ENCODE peak calls at places on chromosome 17, in five cellular contexts. One of them, this sample, is unnamed.

GRCh38 chr17:73595068-73595865 is 49.0 kb downstream of the SDK2 start:
- DNase-seq in mesendoderm: peak
- DNase-seq in H9: peak
- DNase-seq in neuronal stem cell: no peak
- DNase-seq in H1: no peak
- DNase-seq in this sample: no peak

GRCh38 chr17:55601874-55602364 is 90.7 kb upstream of the SMIM36 start:
- DNase-seq in mesendoderm: peak
- DNase-seq in H1: peak
- DNase-seq in neuronal stem cell: peak
- DNase-seq in H9: peak
- DNase-seq in this sample: peak

GRCh38 chr17:55641559-55642160 is 81.0 kb downstream of the TMEM100 start:
- DNase-seq in H9: peak
- DNase-seq in neuronal stem cell: no peak
- DNase-seq in mesendoderm: peak
- DNase-seq in H1: peak
- DNase-seq in this sample: peak

GRCh38 chr17:82948957-82949356 is 109.1 kb upstream of the ZNF750 start:
- DNase-seq in neuronal stem cell: no peak
- DNase-seq in H9: no peak
- DNase-seq in H1: no peak
- DNase-seq in mesendoderm: no peak
- DNase-seq in this sample: no peak

GRCh38 chr17:81249233-81250040 is 10.3 kb downstream of the NDUFAF8 start:
- DNase-seq in H1: no peak
- DNase-seq in H9: no peak
- DNase-seq in mesendoderm: no peak
- DNase-seq in neuronal stem cell: no peak
- DNase-seq in this sample: no peak

GRCh38 chr17:50280801-50281441 is 6.7 kb downstream of the TMEM92 start:
- DNase-seq in neuronal stem cell: no peak
- DNase-seq in H1: no peak
- DNase-seq in mesendoderm: no peak
- DNase-seq in H9: no peak
- DNase-seq in this sample: no peak

GRCh38 chr17:81388612-81389367 is 6.5 kb upstream of the BAHCC1 start:
- DNase-seq in H1: no peak
- DNase-seq in H9: peak
- DNase-seq in mesendoderm: peak
- DNase-seq in neuronal stem cell: no peak
- DNase-seq in this sample: no peak

GRCh38 chr17:81601525-81602120 is 35.3 kb downstream of the NPLOC4 start:
- DNase-seq in neuronal stem cell: peak
- DNase-seq in H9: peak
- DNase-seq in mesendoderm: peak
- DNase-seq in H1: no peak
- DNase-seq in this sample: peak

GRCh38 chr17:80311216-80311827 is 50.7 kb downstream of the RNF213 start:
- DNase-seq in H9: no peak
- DNase-seq in mesendoderm: no peak
- DNase-seq in H1: no peak
- DNase-seq in neuronal stem cell: no peak
- DNase-seq in this sample: no peak

GRCh38 chr17:79065105-79065670 is 9.4 kb upstream of the ENGASE start:
- DNase-seq in H9: peak
- DNase-seq in H1: no peak
- DNase-seq in mesendoderm: peak
- DNase-seq in neuronal stem cell: no peak
- DNase-seq in this sample: peak

GRCh38 chr17:79305376-79305775 is 230.8 kb downstream of the ENGASE start:
- DNase-seq in mesendoderm: no peak
- DNase-seq in H1: no peak
- DNase-seq in neuronal stem cell: no peak
- DNase-seq in H9: no peak
- DNase-seq in this sample: no peak

GRCh38 chr17:50035930-50036329 is 20.0 kb upstream of the ITGA3 start:
- DNase-seq in neuronal stem cell: no peak
- DNase-seq in H9: no peak
- DNase-seq in H1: no peak
- DNase-seq in mesendoderm: no peak
- DNase-seq in this sample: no peak

GRCh38 chr17:17693253-17693954 is 12.1 kb downstream of the RAI1 start:
- DNase-seq in mesendoderm: peak
- DNase-seq in H1: no peak
- DNase-seq in neuronal stem cell: no peak
- DNase-seq in H9: peak
- DNase-seq in this sample: no peak

GRCh38 chr17:37488009-37488604 is 1.6 kb upstream of the DUSP14 start:
- DNase-seq in neuronal stem cell: no peak
- DNase-seq in mesendoderm: peak
- DNase-seq in H1: no peak
- DNase-seq in H9: no peak
- DNase-seq in this sample: peak
- H2BK5ac ChIP-seq in neuronal stem cell: no peak
- H2BK5ac ChIP-seq in mesendoderm: no peak
- H2BK5ac ChIP-seq in H1: no peak
- H2BK5ac ChIP-seq in H9: no peak
- H2BK5ac ChIP-seq in this sample: no peak

GRCh38 chr17:48555183-48555615 is 10.3 kb upstream of the HOXB2 start:
- DNase-seq in mesendoderm: no peak
- DNase-seq in neuronal stem cell: no peak
- DNase-seq in H1: no peak
- DNase-seq in H9: no peak
- DNase-seq in this sample: no peak

GRCh38 chr17:48555616-48556533 is 11.0 kb upstream of the HOXB2 start:
- DNase-seq in neuronal stem cell: no peak
- DNase-seq in H1: no peak
- DNase-seq in H9: peak
- DNase-seq in mesendoderm: no peak
- DNase-seq in this sample: no peak

GRCh38 chr17:48553837-48554236 is 8.9 kb upstream of the HOXB2 start:
- DNase-seq in neuronal stem cell: no peak
- DNase-seq in mesendoderm: no peak
- DNase-seq in H1: no peak
- DNase-seq in H9: no peak
- DNase-seq in this sample: no peak

GRCh38 chr17:48553190-48553547 is 8.3 kb upstream of the HOXB2 start:
- DNase-seq in neuronal stem cell: no peak
- DNase-seq in H1: no peak
- DNase-seq in mesendoderm: no peak
- DNase-seq in H9: no peak
- DNase-seq in this sample: no peak

GRCh38 chr17:48554412-48555090 is 9.6 kb upstream of the HOXB2 start:
- DNase-seq in mesendoderm: no peak
- DNase-seq in H9: peak
- DNase-seq in neuronal stem cell: no peak
- DNase-seq in H1: no peak
- DNase-seq in this sample: no peak
- H4K8ac ChIP-seq in mesendoderm: no peak
- H4K8ac ChIP-seq in H9: no peak
- H4K8ac ChIP-seq in neuronal stem cell: no peak
- H4K8ac ChIP-seq in H1: no peak
- H4K8ac ChIP-seq in this sample: peak

GRCh38 chr17:29733151-29733550 is 110.4 kb upstream of the CORO6 start:
- DNase-seq in H9: no peak
- DNase-seq in mesendoderm: no peak
- DNase-seq in neuronal stem cell: no peak
- DNase-seq in H1: no peak
- DNase-seq in this sample: no peak
- H3K18ac ChIP-seq in H9: no peak
- H3K18ac ChIP-seq in mesendoderm: no peak
- H3K18ac ChIP-seq in neuronal stem cell: no peak
- H3K18ac ChIP-seq in H1: no peak
- H3K18ac ChIP-seq in this sample: no peak

GRCh38 chr17:15462962-15463361 is 4.5 kb downstream of the CDRT4 start:
- DNase-seq in H9: no peak
- DNase-seq in mesendoderm: no peak
- DNase-seq in H1: no peak
- DNase-seq in neuronal stem cell: no peak
- DNase-seq in this sample: peak
- H2BK5ac ChIP-seq in H9: no peak
- H2BK5ac ChIP-seq in mesendoderm: no peak
- H2BK5ac ChIP-seq in H1: no peak
- H2BK5ac ChIP-seq in neuronal stem cell: no peak
- H2BK5ac ChIP-seq in this sample: no peak

DNA sequence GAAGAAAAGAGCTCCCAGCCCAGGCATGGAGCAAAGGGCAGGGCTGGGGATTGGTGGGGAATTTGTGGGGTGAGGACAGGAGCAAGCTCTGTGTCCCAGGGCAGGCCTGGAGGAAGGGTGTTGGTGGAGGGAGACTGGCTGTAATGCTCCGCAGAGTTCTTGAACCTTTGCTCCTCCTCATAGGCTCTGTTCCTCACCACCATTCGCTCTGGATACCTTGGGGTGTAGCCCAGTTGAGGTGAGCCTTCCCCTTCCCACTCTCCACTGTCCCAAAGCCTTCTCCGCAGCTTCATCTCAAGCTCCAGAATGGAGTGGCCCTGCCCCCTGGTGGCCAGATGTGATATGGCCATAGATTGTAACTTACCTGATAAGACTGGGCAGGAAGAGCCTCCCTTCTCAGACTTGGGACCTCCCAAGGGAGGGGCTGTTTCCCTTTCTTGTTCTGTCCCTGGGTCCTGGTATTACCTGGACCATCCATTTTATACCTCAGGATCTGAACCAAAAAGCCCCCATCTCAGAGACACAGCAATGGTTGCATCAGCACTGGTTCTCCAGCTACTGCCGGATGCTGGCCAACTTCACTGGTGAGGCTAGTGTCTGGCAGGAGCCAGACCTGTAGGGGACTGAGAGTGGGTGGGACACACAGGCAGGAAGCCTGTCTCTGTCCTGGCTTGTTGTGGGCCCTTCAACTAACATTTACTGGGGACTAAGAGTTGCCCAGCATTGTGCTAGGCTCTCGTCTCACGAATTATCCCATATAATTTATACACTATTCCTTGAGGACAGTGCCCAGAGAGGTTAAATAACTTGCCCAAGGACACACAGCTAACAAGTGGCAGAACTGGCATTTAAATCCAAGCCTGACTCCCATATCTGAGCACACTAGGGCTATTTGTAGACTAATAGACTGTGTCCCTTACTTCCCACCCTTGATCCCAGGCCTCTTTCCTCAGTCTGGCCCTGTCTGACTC is 19.1 kb upstream of the STAC2 start:
- DNase-seq in H9: peak
- DNase-seq in mesendoderm: peak
- DNase-seq in neuronal stem cell: peak
- DNase-seq in H1: peak
- DNase-seq in this sample: peak
- H4K8ac ChIP-seq in H9: no peak
- H4K8ac ChIP-seq in mesendoderm: no peak
- H4K8ac ChIP-seq in neuronal stem cell: no peak
- H4K8ac ChIP-seq in H1: no peak
- H4K8ac ChIP-seq in this sample: no peak

GRCh38 chr17:35577826-35578194 is 561 bp downstream of the PEX12 start:
- DNase-seq in neuronal stem cell: no peak
- DNase-seq in mesendoderm: no peak
- DNase-seq in H9: no peak
- DNase-seq in H1: no peak
- DNase-seq in this sample: no peak
- H3K18ac ChIP-seq in neuronal stem cell: no peak
- H3K18ac ChIP-seq in mesendoderm: no peak
- H3K18ac ChIP-seq in H9: no peak
- H3K18ac ChIP-seq in H1: no peak
- H3K18ac ChIP-seq in this sample: peak

GRCh38 chr17:7173687-7174602 is 5.2 kb downstream of the ASGR1 start:
- DNase-seq in mesendoderm: peak
- DNase-seq in H1: peak
- DNase-seq in H9: peak
- DNase-seq in neuronal stem cell: peak
- DNase-seq in this sample: peak
- H2BK5ac ChIP-seq in mesendoderm: no peak
- H2BK5ac ChIP-seq in H1: peak
- H2BK5ac ChIP-seq in H9: no peak
- H2BK5ac ChIP-seq in neuronal stem cell: no peak
- H2BK5ac ChIP-seq in this sample: no peak

DNA sequence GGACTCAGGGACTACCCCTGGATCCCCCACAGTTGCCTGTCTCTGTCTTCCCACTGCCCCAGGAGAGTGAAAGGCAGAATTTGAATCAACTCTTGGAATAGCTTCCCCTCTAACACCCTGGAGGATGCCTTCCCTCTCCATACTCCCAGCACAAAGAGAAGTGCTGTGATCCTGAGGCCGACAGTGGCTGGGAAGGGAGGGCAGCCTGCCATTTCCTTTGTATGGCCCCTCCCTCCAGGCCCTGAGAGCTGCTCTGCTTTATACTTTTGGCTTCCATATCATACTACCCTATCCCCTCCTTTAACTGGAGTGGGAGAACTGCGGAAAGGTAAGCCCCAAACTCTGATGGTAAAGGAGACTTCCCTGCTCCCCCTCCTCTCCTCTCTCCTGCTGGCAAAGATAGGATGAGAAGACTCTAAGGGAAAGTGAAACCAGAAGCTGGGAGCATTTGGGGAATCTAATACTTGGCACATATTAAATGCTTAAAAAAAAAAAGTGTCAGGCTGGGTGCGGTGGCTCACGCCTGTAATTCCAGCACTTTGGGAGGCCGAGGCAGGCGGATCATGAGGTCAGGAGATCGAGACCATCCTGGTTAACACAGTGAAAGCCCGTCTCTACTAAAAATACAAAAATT is 4.1 kb upstream of the MED24 start:
- DNase-seq in H1: no peak
- DNase-seq in mesendoderm: no peak
- DNase-seq in neuronal stem cell: no peak
- DNase-seq in H9: no peak
- DNase-seq in this sample: no peak
- H4K8ac ChIP-seq in H1: no peak
- H4K8ac ChIP-seq in mesendoderm: no peak
- H4K8ac ChIP-seq in neuronal stem cell: no peak
- H4K8ac ChIP-seq in H9: no peak
- H4K8ac ChIP-seq in this sample: no peak

GRCh38 chr17:77325826-77326581 is 185.2 kb downstream of the SEC14L1 start:
- DNase-seq in H9: peak
- DNase-seq in neuronal stem cell: no peak
- DNase-seq in mesendoderm: no peak
- DNase-seq in H1: no peak
- DNase-seq in this sample: no peak

GRCh38 chr17:77326636-77327035 is 185.9 kb downstream of the SEC14L1 start:
- DNase-seq in H1: no peak
- DNase-seq in mesendoderm: no peak
- DNase-seq in neuronal stem cell: no peak
- DNase-seq in H9: peak
- DNase-seq in this sample: no peak

GRCh38 chr17:77324227-77324626 is 183.5 kb downstream of the SEC14L1 start:
- DNase-seq in neuronal stem cell: no peak
- DNase-seq in mesendoderm: no peak
- DNase-seq in H9: peak
- DNase-seq in H1: no peak
- DNase-seq in this sample: no peak

GRCh38 chr17:77327181-77327565 is 186.4 kb downstream of the SEC14L1 start:
- DNase-seq in H1: no peak
- DNase-seq in mesendoderm: no peak
- DNase-seq in H9: no peak
- DNase-seq in neuronal stem cell: no peak
- DNase-seq in this sample: no peak

DNA sequence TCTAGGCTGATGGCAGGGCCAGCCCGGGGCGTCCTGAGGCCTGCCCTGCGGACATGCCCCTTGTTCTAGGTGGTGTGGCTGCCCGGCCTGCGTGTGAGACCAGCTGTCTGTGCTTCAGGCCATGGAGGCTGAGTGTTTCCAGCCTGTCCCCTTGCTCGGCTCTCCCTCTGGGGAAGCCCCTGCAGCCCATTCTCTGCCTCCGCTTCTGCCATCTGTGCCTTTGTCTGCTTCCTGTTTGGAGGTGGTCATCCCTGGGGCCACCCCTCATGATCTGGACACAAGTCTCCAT is 184.7 kb downstream of the SEC14L1 start:
- DNase-seq in H9: no peak
- DNase-seq in neuronal stem cell: no peak
- DNase-seq in H1: no peak
- DNase-seq in mesendoderm: no peak
- DNase-seq in this sample: no peak
- H3K18ac ChIP-seq in H9: no peak
- H3K18ac ChIP-seq in neuronal stem cell: peak
- H3K18ac ChIP-seq in H1: no peak
- H3K18ac ChIP-seq in mesendoderm: no peak
- H3K18ac ChIP-seq in this sample: peak